ENCODE peak calls at places on chromosomes 6 and 20, in four cellular contexts. Q is NAMALWA, D is NCI-H1092 treated with DMSO at 0.1 percent for 48 hours, B is HS-5. V is an unnamed sample.

GRCh38 chr20:17825949-17826843 is 126.4 kb downstream of the BANF2 start:
- DNase-seq in Q (no peak), D (no peak), B (no peak), V (no peak)

GRCh38 chr6:160278311-160278710 is 19.7 kb upstream of the SLC22A2 start:
- DNase-seq in Q (no peak), B (no peak), D (no peak), V (no peak)

GRCh38 chr6:168331058-168331457 is 11.5 kb upstream of the DACT2 start:
- DNase-seq in D (no peak), B (no peak), Q (no peak), V (no peak)

GRCh38 chr6:27545271-27546046 is 72.6 kb upstream of the ZNF184 start:
- DNase-seq in Q (no peak), D (no peak), B (peak; percentile 74), V (no peak)

GRCh38 chr6:69584913-69585729 is 211.7 kb downstream of the LMBRD1 start:
- DNase-seq in D (no peak), B (no peak), Q (peak; percentile 27), V (no peak)

GRCh38 chr6:160102956-160103824 is 18.4 kb upstream of the SLC22A1 start:
- DNase-seq in D (peak; percentile 19), Q (peak; percentile 66), B (no peak), V (no peak)

GRCh38 chr20:14214046-14214445 is 123.4 kb downstream of the FLRT3 start:
- DNase-seq in B (no peak), Q (no peak), D (no peak), V (no peak)

GRCh38 chr20:32327087-32327681 is 30.9 kb upstream of the ASXL1 start:
- DNase-seq in Q (no peak), B (no peak), D (peak; percentile 26), V (no peak)

GRCh38 chr20:35173576-35174192 is 1.8 kb downstream of the PROCR start:
- DNase-seq in B (no peak), D (no peak), Q (no peak), V (no peak)

GRCh38 chr6:154930490-154930889 is 64.6 kb upstream of the TIAM2 start:
- DNase-seq in D (no peak), B (no peak), Q (no peak), V (no peak)

GRCh38 chr6:129774697-129775447 is 64.9 kb upstream of the ARHGAP18 start:
- DNase-seq in D (peak; percentile 50), Q (peak; percentile 63), B (no peak), V (peak; percentile 59)

GRCh38 chr20:62196286-62196685 is 13.5 kb downstream of the MTG2 start:
- DNase-seq in Q (no peak), D (no peak), B (no peak), V (no peak)

GRCh38 chr6:14035448-14035847 is 82.1 kb upstream of the CD83 start:
- DNase-seq in Q (no peak), B (peak; percentile 86), D (no peak), V (peak; percentile 11)

GRCh38 chr6:135036731-135037420 is 17.7 kb downstream of the HBS1L start:
- DNase-seq in D (no peak), B (no peak), Q (no peak), V (no peak)

GRCh38 chr6:24568687-24569086 is 73.9 kb downstream of the ALDH5A1 start:
- DNase-seq in D (peak; percentile 26), Q (no peak), B (no peak), V (no peak)

GRCh38 chr6:23728707-23729106 is 397.3 kb upstream of the NRSN1 start:
- DNase-seq in D (no peak), Q (no peak), B (no peak), V (no peak)

GRCh38 chr20:41029150-41029872 is 689 bp downstream of the TOP1 start:
- DNase-seq in B (no peak), D (peak; percentile 41), Q (peak; percentile 39), V (no peak)

GRCh38 chr6:118171852-118172251 is 264.8 kb downstream of the SLC35F1 start:
- DNase-seq in B (no peak), D (no peak), Q (no peak), V (no peak)

GRCh38 chr6:119273799-119274595 is 75.6 kb downstream of the MAN1A1 start:
- DNase-seq in D (no peak), Q (no peak), B (peak; percentile 49), V (peak; percentile 72)

GRCh38 chr20:2398453-2398852 is 17.8 kb downstream of the TGM6 start:
- DNase-seq in D (no peak), Q (no peak), B (no peak), V (no peak)

GRCh38 chr6:111874030-111874425 is 776 bp upstream of the FYN start:
- DNase-seq in D (no peak), Q (peak; percentile 85), B (no peak), V (no peak)

GRCh38 chr6:156231353-156231752 is 545.8 kb upstream of the ARID1B start:
- DNase-seq in B (no peak), D (no peak), Q (no peak), V (no peak)

GRCh38 chr6:311679-312220 is 19.5 kb downstream of the DUSP22 start:
- DNase-seq in D (no peak), Q (no peak), B (no peak), V (no peak)

GRCh38 chr20:49593441-49594142 is 25.7 kb upstream of the PTGIS start:
- DNase-seq in Q (no peak), D (no peak), B (no peak), V (no peak)

GRCh38 chr6:31620586-31621319 is at the start of gene PRRC2A:
- DNase-seq in Q (peak; percentile 99), B (no peak), D (peak; percentile 73), V (peak; percentile 97)

GRCh38 chr6:158506577-158506976 is 53.3 kb upstream of the TMEM181 start:
- DNase-seq in D (peak; percentile 10), Q (no peak), B (no peak), V (no peak)

GRCh38 chr6:99603421-99604160 is 3.0 kb upstream of the PRDM13 start:
- DNase-seq in Q (no peak), B (no peak), D (peak; percentile 33), V (no peak)

GRCh38 chr20:57564180-57564802 is 3.4 kb downstream of the PCK1 start:
- DNase-seq in Q (no peak), B (no peak), D (no peak), V (no peak)

GRCh38 chr20:2822073-2822472 is 5.9 kb downstream of the TMEM239 start:
- DNase-seq in B (no peak), D (no peak), Q (peak; percentile 31), V (no peak)

GRCh38 chr6:134634952-134635351 is 314.9 kb downstream of the ALDH8A1 start:
- DNase-seq in B (no peak), Q (no peak), D (no peak), V (no peak)

GRCh38 chr6:85498596-85499258 is 48.8 kb downstream of the NT5E start:
- DNase-seq in Q (no peak), D (no peak), B (no peak), V (no peak)

GRCh38 chr6:8478418-8478817 is 43.1 kb upstream of the SLC35B3 start:
- DNase-seq in B (no peak), D (no peak), Q (no peak), V (no peak)

GRCh38 chr6:22690446-22690845 is 121.1 kb downstream of the HDGFL1 start:
- DNase-seq in Q (no peak), B (no peak), D (no peak), V (no peak)

GRCh38 chr6:14046476-14047068 is 71.0 kb upstream of the CD83 start:
- DNase-seq in D (peak; percentile 3), B (no peak), Q (peak; percentile 71), V (no peak)

V was measured in AG09319.